ENCODE peak calls at places on chromosomes 16 and 17, in four cellular contexts. One of them, this sample, is unnamed.

GRCh38 chr17:39193346-39193745 is 4.1 kb downstream of the CACNB1 start:
- DNase-seq in GM12878: no peak
- DNase-seq in HepG2: no peak
- DNase-seq in K562: no peak
- DNase-seq in this sample: no peak

GRCh38 chr16:55045329-55046145 is 114.9 kb downstream of the IRX5 start:
- DNase-seq in GM12878: no peak
- DNase-seq in HepG2: no peak
- DNase-seq in K562: no peak
- DNase-seq in this sample: no peak

GRCh38 chr17:72971513-72971880 is 121.0 kb downstream of the SLC39A11 start:
- DNase-seq in GM12878: no peak
- DNase-seq in HepG2: no peak
- DNase-seq in K562: no peak
- DNase-seq in this sample: no peak

GRCh38 chr16:55003306-55003705 is 72.6 kb downstream of the IRX5 start:
- DNase-seq in K562: no peak
- DNase-seq in GM12878: no peak
- DNase-seq in HepG2: no peak
- DNase-seq in this sample: no peak

GRCh38 chr17:39757931-39758873 is 20.5 kb downstream of the GRB7 start:
- DNase-seq in HepG2: no peak
- DNase-seq in K562: no peak
- DNase-seq in GM12878: peak; percentile 90
- DNase-seq in this sample: no peak

GRCh38 chr16:31130899-31131298 is 4.6 kb downstream of the PRSS8 start:
- DNase-seq in HepG2: no peak
- DNase-seq in K562: no peak
- DNase-seq in GM12878: no peak
- DNase-seq in this sample: peak; percentile 74

GRCh38 chr16:13848795-13849194 is 71.2 kb upstream of the ERCC4 start:
- DNase-seq in GM12878: no peak
- DNase-seq in K562: no peak
- DNase-seq in HepG2: no peak
- DNase-seq in this sample: no peak

GRCh38 chr17:27390540-27390939 is 65.7 kb upstream of the KSR1 start:
- DNase-seq in K562: no peak
- DNase-seq in GM12878: no peak
- DNase-seq in HepG2: no peak
- DNase-seq in this sample: no peak

GRCh38 chr16:46922239-46922638 is 38.1 kb downstream of the GPT2 start:
- DNase-seq in K562: no peak
- DNase-seq in HepG2: no peak
- DNase-seq in GM12878: no peak
- DNase-seq in this sample: no peak

GRCh38 chr17:10198509-10199249 is at the start of gene GAS7:
- DNase-seq in GM12878: no peak
- DNase-seq in K562: peak; percentile 11
- DNase-seq in HepG2: no peak
- DNase-seq in this sample: peak; percentile 81

DNA sequence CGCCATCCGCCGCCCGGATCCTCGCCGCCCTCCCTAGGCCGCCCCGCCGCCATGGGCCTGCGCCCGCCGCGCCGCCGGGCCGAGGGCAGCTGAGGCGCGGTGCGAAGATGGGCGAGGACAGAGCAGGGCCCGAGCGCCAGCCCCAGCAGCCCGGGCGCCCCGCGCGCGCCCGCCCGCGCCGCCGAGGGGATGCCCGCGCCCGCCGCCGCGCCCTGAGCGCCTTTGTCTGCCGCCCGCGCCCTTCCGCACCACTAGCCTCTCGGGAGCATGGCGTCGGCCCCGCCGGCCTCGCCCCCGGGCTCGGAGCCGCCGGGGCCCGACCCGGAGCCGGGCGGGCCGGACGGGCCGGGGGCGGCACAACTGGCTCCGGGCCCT is 278 bp downstream of the RAB11FIP3 start:
- DNase-seq in HepG2: no peak
- DNase-seq in K562: no peak
- DNase-seq in GM12878: no peak
- DNase-seq in this sample: peak; percentile 32
- TF ChIP-seq CBFB in HepG2: no peak
- TF ChIP-seq CBFB in K562: no peak
- TF ChIP-seq CBFB in GM12878: no peak
- TF ChIP-seq CBFB in this sample: no peak

GRCh38 chr16:1298406-1298805 is 11.0 kb upstream of the UBE2I start:
- DNase-seq in HepG2: no peak
- DNase-seq in GM12878: no peak
- DNase-seq in K562: no peak
- DNase-seq in this sample: no peak

GRCh38 chr16:1299868-1300203 is 9.6 kb upstream of the UBE2I start:
- DNase-seq in GM12878: no peak
- DNase-seq in HepG2: no peak
- DNase-seq in K562: no peak
- DNase-seq in this sample: no peak

GRCh38 chr16:1297413-1297773 is 12.0 kb upstream of the UBE2I start:
- DNase-seq in K562: no peak
- DNase-seq in HepG2: no peak
- DNase-seq in GM12878: no peak
- DNase-seq in this sample: no peak

GRCh38 chr16:1300664-1301476 is 8.6 kb upstream of the UBE2I start:
- DNase-seq in HepG2: peak; percentile 55
- DNase-seq in K562: peak; percentile 81
- DNase-seq in GM12878: no peak
- DNase-seq in this sample: peak; percentile 83

DNA sequence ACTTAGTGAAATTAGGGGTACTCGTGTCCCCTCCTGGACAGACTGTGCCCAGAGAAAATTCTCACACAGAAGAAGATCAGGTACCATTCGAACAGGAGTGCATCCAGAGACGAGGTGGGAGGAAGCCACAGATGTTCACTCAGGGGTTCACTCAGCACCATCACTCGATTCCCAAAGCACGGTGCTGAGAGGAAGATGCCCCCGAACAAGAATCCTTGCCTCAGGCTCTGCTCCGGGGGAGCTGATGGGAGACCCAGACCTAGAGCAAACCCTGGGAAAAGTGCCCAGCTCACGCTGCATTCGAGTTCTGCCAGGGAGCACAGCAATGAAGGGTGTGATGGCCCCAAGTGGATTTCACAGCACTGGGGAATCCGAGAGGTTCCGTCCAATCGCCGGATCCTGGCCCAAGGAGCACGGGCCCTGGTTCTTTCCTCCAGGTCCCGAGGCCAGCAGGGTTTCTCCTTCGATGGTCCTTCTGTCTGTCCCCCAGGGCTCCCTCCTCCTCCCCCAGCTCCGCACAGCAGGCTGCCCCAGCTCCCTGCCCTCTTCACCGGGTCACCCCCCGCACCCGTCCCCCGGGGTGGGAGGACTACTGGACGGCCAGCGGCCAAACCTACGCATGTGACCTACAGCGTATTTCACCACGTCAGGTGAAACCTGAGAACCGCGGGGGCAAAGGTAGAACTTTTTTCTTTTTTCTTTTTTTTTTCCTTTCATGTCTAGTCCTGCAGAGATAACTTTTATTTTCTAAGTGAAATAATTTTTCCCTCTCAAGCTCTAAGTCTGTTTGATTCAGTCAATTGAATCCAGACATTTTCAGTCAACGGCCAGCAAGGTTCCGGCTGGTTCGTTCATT is 10.2 kb upstream of the UBE2I start:
- DNase-seq in HepG2: peak; percentile 67
- DNase-seq in GM12878: no peak
- DNase-seq in K562: peak; percentile 64
- DNase-seq in this sample: no peak
- TF ChIP-seq CBFB in HepG2: no peak
- TF ChIP-seq CBFB in GM12878: no peak
- TF ChIP-seq CBFB in K562: no peak
- TF ChIP-seq CBFB in this sample: no peak

GRCh38 chr16:30054959-30055553 is 10.5 kb upstream of the ALDOA start:
- DNase-seq in GM12878: no peak
- DNase-seq in HepG2: peak; percentile 62
- DNase-seq in K562: peak; percentile 54
- DNase-seq in this sample: peak; percentile 84
- TF ChIP-seq CBFB in GM12878: no peak
- TF ChIP-seq CBFB in HepG2: no peak
- TF ChIP-seq CBFB in K562: no peak
- TF ChIP-seq CBFB in this sample: no peak

DNA sequence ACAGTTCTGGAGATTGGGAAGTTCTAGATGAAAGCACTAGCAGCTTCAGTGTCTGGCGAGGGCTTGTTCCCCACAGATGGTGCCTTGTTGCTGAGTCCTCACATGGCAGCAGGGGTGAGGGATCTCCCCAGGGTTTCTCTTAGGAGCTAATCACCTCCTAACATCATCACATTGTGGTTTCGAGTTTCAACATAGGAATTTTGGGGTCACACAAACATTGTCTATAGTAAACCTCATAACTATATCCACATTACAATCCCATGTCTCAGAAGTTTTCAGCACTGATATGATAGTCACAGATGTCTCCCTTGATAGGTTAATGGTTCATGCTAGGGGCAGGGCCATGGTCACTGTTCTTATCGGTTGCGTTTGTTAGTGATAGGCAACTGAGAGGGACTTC is 13.8 kb downstream of the CLUAP1 start:
- DNase-seq in HepG2: no peak
- DNase-seq in GM12878: no peak
- DNase-seq in K562: no peak
- DNase-seq in this sample: no peak
- TF ChIP-seq CBFB in HepG2: no peak
- TF ChIP-seq CBFB in GM12878: no peak
- TF ChIP-seq CBFB in K562: no peak
- TF ChIP-seq CBFB in this sample: no peak

GRCh38 chr16:88685156-88686061 is 898 bp downstream of the SNAI3 start:
- DNase-seq in K562: peak; percentile 73
- DNase-seq in GM12878: no peak
- DNase-seq in HepG2: no peak
- DNase-seq in this sample: peak; percentile 50

GRCh38 chr16:88684569-88685155 is 1.6 kb downstream of the SNAI3 start:
- DNase-seq in K562: no peak
- DNase-seq in HepG2: no peak
- DNase-seq in GM12878: no peak
- DNase-seq in this sample: no peak

GRCh38 chr16:88687254-88687576 is 908 bp upstream of the SNAI3 start:
- DNase-seq in HepG2: no peak
- DNase-seq in K562: no peak
- DNase-seq in GM12878: no peak
- DNase-seq in this sample: no peak

GRCh38 chr16:88686439-88687253 is at the start of gene SNAI3:
- DNase-seq in HepG2: peak; percentile 76
- DNase-seq in K562: peak; percentile 98
- DNase-seq in GM12878: no peak
- DNase-seq in this sample: peak; percentile 95

GRCh38 chr16:88686062-88686438 is 257 bp downstream of the SNAI3 start:
- DNase-seq in K562: peak; percentile 80
- DNase-seq in HepG2: no peak
- DNase-seq in GM12878: no peak
- DNase-seq in this sample: no peak
- TF ChIP-seq CBFB in K562: no peak
- TF ChIP-seq CBFB in HepG2: no peak
- TF ChIP-seq CBFB in GM12878: no peak
- TF ChIP-seq CBFB in this sample: no peak

GRCh38 chr17:62737513-62737912 is 70.6 kb downstream of the MARCHF10 start:
- DNase-seq in GM12878: no peak
- DNase-seq in HepG2: no peak
- DNase-seq in K562: no peak
- DNase-seq in this sample: no peak

GRCh38 chr17:62739666-62740065 is 68.4 kb downstream of the MARCHF10 start:
- DNase-seq in K562: no peak
- DNase-seq in HepG2: no peak
- DNase-seq in GM12878: no peak
- DNase-seq in this sample: no peak

GRCh38 chr17:62744259-62744658 is 63.9 kb downstream of the MARCHF10 start:
- DNase-seq in HepG2: no peak
- DNase-seq in K562: no peak
- DNase-seq in GM12878: no peak
- DNase-seq in this sample: no peak

GRCh38 chr17:62740066-62740465 is 68.0 kb downstream of the MARCHF10 start:
- DNase-seq in HepG2: no peak
- DNase-seq in K562: no peak
- DNase-seq in GM12878: no peak
- DNase-seq in this sample: peak; percentile 42

DNA sequence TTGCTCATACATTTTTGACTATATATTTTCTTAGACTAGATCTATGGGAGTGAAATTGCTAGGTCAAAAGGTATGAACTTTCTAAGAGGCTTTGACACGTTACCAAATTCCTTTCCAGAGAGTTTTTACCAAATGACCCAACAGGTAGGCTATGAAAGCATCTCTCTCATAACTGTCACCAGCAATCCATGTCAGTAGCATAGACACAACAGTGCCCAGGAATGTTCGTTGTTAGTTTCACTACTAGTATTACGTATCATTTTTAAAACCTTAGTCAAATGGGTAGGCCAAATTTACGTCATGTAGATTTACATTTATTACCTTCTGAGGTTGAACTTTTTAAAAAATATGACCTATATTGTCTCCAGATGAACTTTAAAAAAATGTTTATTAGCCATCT is 66.8 kb downstream of the MARCHF10 start:
- DNase-seq in HepG2: no peak
- DNase-seq in GM12878: no peak
- DNase-seq in K562: no peak
- DNase-seq in this sample: no peak
- TF ChIP-seq CBFB in HepG2: no peak
- TF ChIP-seq CBFB in GM12878: no peak
- TF ChIP-seq CBFB in K562: no peak
- TF ChIP-seq CBFB in this sample: no peak

DNA sequence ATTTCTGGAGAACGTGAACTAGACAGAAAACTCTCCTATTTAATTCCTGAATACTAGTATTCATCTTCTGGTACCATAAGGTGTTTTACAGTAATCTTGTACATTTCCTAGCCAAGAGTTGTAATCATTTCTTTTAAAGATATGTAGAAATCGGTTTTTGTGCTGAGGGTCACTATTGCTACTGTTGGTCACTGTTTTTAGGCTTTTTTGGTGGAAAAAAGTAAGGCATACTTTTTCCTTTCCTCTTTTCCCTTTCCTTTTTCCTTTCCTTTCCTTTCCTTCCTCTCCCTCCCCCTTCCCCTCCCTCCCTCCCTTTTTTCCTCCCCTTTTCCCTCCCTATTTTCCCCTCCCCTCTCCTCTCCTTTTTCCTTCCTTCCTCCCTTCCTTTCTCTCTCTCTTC is 706.4 kb upstream of the GOT2 start:
- DNase-seq in HepG2: no peak
- DNase-seq in K562: no peak
- DNase-seq in GM12878: no peak
- DNase-seq in this sample: no peak
- TF ChIP-seq CBFB in HepG2: no peak
- TF ChIP-seq CBFB in K562: no peak
- TF ChIP-seq CBFB in GM12878: no peak
- TF ChIP-seq CBFB in this sample: no peak

DNA sequence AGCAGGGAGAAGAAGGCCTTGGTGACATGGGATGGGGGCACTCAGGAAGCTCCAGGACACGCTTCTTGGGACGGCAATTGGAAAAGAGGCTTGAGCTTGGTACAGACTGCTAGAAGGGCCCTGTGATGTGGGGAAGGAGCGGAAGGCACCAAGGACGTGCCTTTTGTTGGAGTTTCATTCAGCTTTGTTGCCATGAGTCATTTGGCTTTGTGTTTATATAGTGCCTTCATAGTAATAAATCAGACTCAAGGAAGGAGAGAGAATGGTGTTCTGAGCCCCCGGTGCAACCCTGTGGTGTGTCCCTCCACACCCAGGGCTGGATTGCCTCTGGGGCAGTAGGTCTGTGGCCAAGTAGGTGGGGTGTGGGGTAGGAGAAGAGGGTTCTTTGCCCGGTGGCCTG is 7.4 kb upstream of the TBX4 start:
- DNase-seq in HepG2: no peak
- DNase-seq in GM12878: no peak
- DNase-seq in K562: no peak
- DNase-seq in this sample: no peak
- TF ChIP-seq CBFB in HepG2: no peak
- TF ChIP-seq CBFB in GM12878: no peak
- TF ChIP-seq CBFB in K562: no peak
- TF ChIP-seq CBFB in this sample: no peak

This sample was measured in WTC11.